ENCODE peak calls at places on chromosomes 3 and 15, in six cellular contexts. One of them, this sample, is unnamed.
A peak's percentile ranks its signal among the peaks of the same experiment; 100 is the strongest.

GRCh38 chr15:41154412-41154811 is 38.3 kb upstream of the INO80 start:
- DNase-seq in HepG2: no peak
- DNase-seq in GM23338: no peak
- DNase-seq in A549: no peak
- DNase-seq in SK-N-SH: no peak
- DNase-seq in Panc1: no peak
- DNase-seq in this sample: no peak

GRCh38 chr3:130490246-130490645 is 26.7 kb upstream of the COL6A6 start:
- DNase-seq in HepG2: no peak
- DNase-seq in GM23338: no peak
- DNase-seq in A549: no peak
- DNase-seq in SK-N-SH: no peak
- DNase-seq in Panc1: no peak
- DNase-seq in this sample: no peak

GRCh38 chr3:156685198-156685597 is 10.8 kb downstream of the TIPARP start:
- DNase-seq in HepG2: no peak
- DNase-seq in GM23338: no peak
- DNase-seq in A549: peak; percentile 46
- DNase-seq in SK-N-SH: no peak
- DNase-seq in Panc1: no peak
- DNase-seq in this sample: no peak

GRCh38 chr3:128383316-128384235 is 83.1 kb downstream of the DNAJB8 start:
- DNase-seq in HepG2: peak; percentile 37
- DNase-seq in GM23338: no peak
- DNase-seq in A549: peak; percentile 40
- DNase-seq in SK-N-SH: peak; percentile 91
- DNase-seq in Panc1: peak; percentile 8
- DNase-seq in this sample: peak; percentile 28

GRCh38 chr3:177483182-177483967 is 286.1 kb upstream of the TBL1XR1 start:
- DNase-seq in HepG2: peak; percentile 23
- DNase-seq in GM23338: peak; percentile 67
- DNase-seq in A549: no peak
- DNase-seq in SK-N-SH: no peak
- DNase-seq in Panc1: no peak
- DNase-seq in this sample: no peak

GRCh38 chr15:71374607-71375352 is 259.5 kb downstream of the THSD4 start:
- DNase-seq in HepG2: no peak
- DNase-seq in GM23338: no peak
- DNase-seq in A549: no peak
- DNase-seq in SK-N-SH: no peak
- DNase-seq in Panc1: no peak
- DNase-seq in this sample: no peak

GRCh38 chr3:60979861-60980739 is 271.2 kb downstream of the FHIT start:
- DNase-seq in HepG2: no peak
- DNase-seq in GM23338: no peak
- DNase-seq in A549: no peak
- DNase-seq in SK-N-SH: no peak
- DNase-seq in Panc1: no peak
- DNase-seq in this sample: no peak

GRCh38 chr15:57306305-57306943 is 69.9 kb upstream of the CGNL1 start:
- DNase-seq in HepG2: peak; percentile 38
- DNase-seq in GM23338: peak; percentile 96
- DNase-seq in A549: peak; percentile 77
- DNase-seq in SK-N-SH: peak; percentile 95
- DNase-seq in Panc1: peak; percentile 30
- DNase-seq in this sample: no peak

GRCh38 chr3:119305271-119305670 is 11.1 kb downstream of the ARHGAP31 start:
- DNase-seq in HepG2: no peak
- DNase-seq in GM23338: no peak
- DNase-seq in A549: no peak
- DNase-seq in SK-N-SH: no peak
- DNase-seq in Panc1: no peak
- DNase-seq in this sample: peak; percentile 52

GRCh38 chr15:66919421-66919820 is 146.0 kb upstream of the SMAD3 start:
- DNase-seq in HepG2: no peak
- DNase-seq in GM23338: no peak
- DNase-seq in A549: no peak
- DNase-seq in SK-N-SH: no peak
- DNase-seq in Panc1: no peak
- DNase-seq in this sample: no peak

GRCh38 chr15:31157644-31158069 is 56.1 kb upstream of the TRPM1 start:
- DNase-seq in HepG2: peak; percentile 98
- DNase-seq in GM23338: no peak
- DNase-seq in A549: peak; percentile 40
- DNase-seq in SK-N-SH: no peak
- DNase-seq in Panc1: no peak
- DNase-seq in this sample: no peak

GRCh38 chr15:98946301-98947255 is 61.0 kb downstream of the PGPEP1L start:
- DNase-seq in HepG2: no peak
- DNase-seq in GM23338: no peak
- DNase-seq in A549: no peak
- DNase-seq in SK-N-SH: no peak
- DNase-seq in Panc1: no peak
- DNase-seq in this sample: no peak

GRCh38 chr15:39165026-39165706 is 415.7 kb upstream of the THBS1 start:
- DNase-seq in HepG2: no peak
- DNase-seq in GM23338: no peak
- DNase-seq in A549: no peak
- DNase-seq in SK-N-SH: no peak
- DNase-seq in Panc1: no peak
- DNase-seq in this sample: no peak

GRCh38 chr3:42980909-42981308 is 1.8 kb downstream of the GASK1A start:
- DNase-seq in HepG2: no peak
- DNase-seq in GM23338: peak; percentile 27
- DNase-seq in A549: no peak
- DNase-seq in SK-N-SH: no peak
- DNase-seq in Panc1: no peak
- DNase-seq in this sample: no peak

GRCh38 chr15:70356919-70357318 is 259.2 kb upstream of the TLE3 start:
- DNase-seq in HepG2: no peak
- DNase-seq in GM23338: no peak
- DNase-seq in A549: no peak
- DNase-seq in SK-N-SH: no peak
- DNase-seq in Panc1: no peak
- DNase-seq in this sample: no peak

GRCh38 chr15:100133001-100133400 is 208.8 kb downstream of the ADAMTS17 start:
- DNase-seq in HepG2: no peak
- DNase-seq in GM23338: peak; percentile 37
- DNase-seq in A549: no peak
- DNase-seq in SK-N-SH: no peak
- DNase-seq in Panc1: no peak
- DNase-seq in this sample: no peak

GRCh38 chr3:39907981-39908380 is 98.6 kb downstream of the MYRIP start:
- DNase-seq in HepG2: no peak
- DNase-seq in GM23338: no peak
- DNase-seq in A549: no peak
- DNase-seq in SK-N-SH: peak; percentile 55
- DNase-seq in Panc1: no peak
- DNase-seq in this sample: no peak

GRCh38 chr15:71114887-71115566 is at the start of gene THSD4:
- DNase-seq in HepG2: peak; percentile 25
- DNase-seq in GM23338: peak; percentile 91
- DNase-seq in A549: peak; percentile 93
- DNase-seq in SK-N-SH: peak; percentile 96
- DNase-seq in Panc1: no peak
- DNase-seq in this sample: peak; percentile 27

GRCh38 chr3:153356908-153357307 is 194.9 kb downstream of the RAP2B start:
- DNase-seq in HepG2: no peak
- DNase-seq in GM23338: no peak
- DNase-seq in A549: no peak
- DNase-seq in SK-N-SH: no peak
- DNase-seq in Panc1: no peak
- DNase-seq in this sample: no peak

GRCh38 chr3:50604628-50605588 is 6.7 kb downstream of the CISH start:
- DNase-seq in HepG2: no peak
- DNase-seq in GM23338: no peak
- DNase-seq in A549: no peak
- DNase-seq in SK-N-SH: no peak
- DNase-seq in Panc1: no peak
- DNase-seq in this sample: peak; percentile 69

GRCh38 chr3:112744068-112744467 is 102.6 kb downstream of the CD200R1L start:
- DNase-seq in HepG2: no peak
- DNase-seq in GM23338: no peak
- DNase-seq in A549: no peak
- DNase-seq in SK-N-SH: no peak
- DNase-seq in Panc1: no peak
- DNase-seq in this sample: no peak

GRCh38 chr15:53844634-53845033 is 85.2 kb upstream of the WDR72 start:
- DNase-seq in HepG2: no peak
- DNase-seq in GM23338: no peak
- DNase-seq in A549: no peak
- DNase-seq in SK-N-SH: no peak
- DNase-seq in Panc1: no peak
- DNase-seq in this sample: no peak

GRCh38 chr15:53847745-53848144 is 88.3 kb upstream of the WDR72 start:
- DNase-seq in HepG2: no peak
- DNase-seq in GM23338: no peak
- DNase-seq in A549: no peak
- DNase-seq in SK-N-SH: no peak
- DNase-seq in Panc1: no peak
- DNase-seq in this sample: no peak

GRCh38 chr15:53843869-53844569 is 84.6 kb upstream of the WDR72 start:
- DNase-seq in HepG2: peak; percentile 84
- DNase-seq in GM23338: no peak
- DNase-seq in A549: peak; percentile 1
- DNase-seq in SK-N-SH: no peak
- DNase-seq in Panc1: no peak
- DNase-seq in this sample: no peak

GRCh38 chr15:53840681-53841080 is 81.2 kb upstream of the WDR72 start:
- DNase-seq in HepG2: no peak
- DNase-seq in GM23338: no peak
- DNase-seq in A549: no peak
- DNase-seq in SK-N-SH: no peak
- DNase-seq in Panc1: no peak
- DNase-seq in this sample: no peak

DNA sequence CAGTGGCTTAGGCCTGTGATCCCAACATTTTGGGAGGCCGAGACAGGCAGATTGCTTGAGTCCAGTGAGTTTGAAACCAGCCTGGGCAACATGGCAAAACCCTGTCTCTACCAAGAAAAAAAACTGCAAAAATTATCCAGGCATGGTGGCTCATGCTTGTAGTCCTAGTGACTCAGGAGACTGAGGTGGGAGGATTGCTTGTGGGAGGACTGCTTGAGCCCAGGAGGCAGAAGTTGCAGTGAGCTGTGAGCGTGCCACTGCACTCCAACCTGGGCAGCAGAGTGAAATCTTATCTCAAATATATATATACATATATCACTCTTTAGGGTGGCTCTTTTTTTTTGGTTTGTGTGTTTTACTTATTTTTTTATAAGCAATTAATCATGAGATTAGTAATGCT is 83.7 kb upstream of the WDR72 start:
- DNase-seq in HepG2: no peak
- DNase-seq in GM23338: no peak
- DNase-seq in A549: no peak
- DNase-seq in SK-N-SH: no peak
- DNase-seq in Panc1: no peak
- DNase-seq in this sample: no peak
- TF ChIP-seq REST in HepG2: no peak
- TF ChIP-seq REST in GM23338: no peak
- TF ChIP-seq REST in A549: no peak
- TF ChIP-seq REST in SK-N-SH: no peak
- TF ChIP-seq REST in Panc1: no peak
- TF ChIP-seq REST in this sample: no peak

GRCh38 chr15:29050870-29051269 is 165.1 kb downstream of the APBA2 start:
- DNase-seq in HepG2: no peak
- DNase-seq in GM23338: no peak
- DNase-seq in A549: no peak
- DNase-seq in SK-N-SH: peak; percentile 67
- DNase-seq in Panc1: no peak
- DNase-seq in this sample: no peak
- TF ChIP-seq REST in HepG2: no peak
- TF ChIP-seq REST in GM23338: no peak
- TF ChIP-seq REST in A549: no peak
- TF ChIP-seq REST in SK-N-SH: no peak
- TF ChIP-seq REST in Panc1: no peak
- TF ChIP-seq REST in this sample: no peak

GRCh38 chr15:91022075-91022831 is at the start of gene VPS33B:
- DNase-seq in HepG2: peak; percentile 86
- DNase-seq in GM23338: peak; percentile 97
- DNase-seq in A549: peak; percentile 91
- DNase-seq in SK-N-SH: peak; percentile 85
- DNase-seq in Panc1: peak; percentile 52
- DNase-seq in this sample: peak; percentile 88

GRCh38 chr15:91023720-91024119 is 1.3 kb upstream of the VPS33B start:
- DNase-seq in HepG2: no peak
- DNase-seq in GM23338: no peak
- DNase-seq in A549: no peak
- DNase-seq in SK-N-SH: no peak
- DNase-seq in Panc1: no peak
- DNase-seq in this sample: no peak

GRCh38 chr15:91022832-91023129 is 387 bp upstream of the VPS33B start:
- DNase-seq in HepG2: no peak
- DNase-seq in GM23338: no peak
- DNase-seq in A549: no peak
- DNase-seq in SK-N-SH: no peak
- DNase-seq in Panc1: no peak
- DNase-seq in this sample: no peak

GRCh38 chr15:91018178-91018577 is 4.2 kb downstream of the VPS33B start:
- DNase-seq in HepG2: no peak
- DNase-seq in GM23338: no peak
- DNase-seq in A549: no peak
- DNase-seq in SK-N-SH: no peak
- DNase-seq in Panc1: no peak
- DNase-seq in this sample: no peak

GRCh38 chr15:91021516-91022074 is 799 bp downstream of the VPS33B start:
- DNase-seq in HepG2: peak; percentile 5
- DNase-seq in GM23338: no peak
- DNase-seq in A549: no peak
- DNase-seq in SK-N-SH: peak; percentile 61
- DNase-seq in Panc1: no peak
- DNase-seq in this sample: no peak
- TF ChIP-seq REST in HepG2: no peak
- TF ChIP-seq REST in GM23338: no peak
- TF ChIP-seq REST in A549: no peak
- TF ChIP-seq REST in SK-N-SH: no peak
- TF ChIP-seq REST in Panc1: no peak
- TF ChIP-seq REST in this sample: no peak

GRCh38 chr15:90857337-90857736 is 11.1 kb upstream of the FURIN start:
- DNase-seq in HepG2: no peak
- DNase-seq in GM23338: no peak
- DNase-seq in A549: no peak
- DNase-seq in SK-N-SH: no peak
- DNase-seq in Panc1: no peak
- DNase-seq in this sample: no peak

GRCh38 chr15:90855139-90855538 is 13.2 kb upstream of the FURIN start:
- DNase-seq in HepG2: no peak
- DNase-seq in GM23338: no peak
- DNase-seq in A549: no peak
- DNase-seq in SK-N-SH: no peak
- DNase-seq in Panc1: no peak
- DNase-seq in this sample: no peak

GRCh38 chr15:90859234-90860131 is 8.9 kb upstream of the FURIN start:
- DNase-seq in HepG2: peak; percentile 71
- DNase-seq in GM23338: peak; percentile 47
- DNase-seq in A549: no peak
- DNase-seq in SK-N-SH: no peak
- DNase-seq in Panc1: no peak
- DNase-seq in this sample: no peak

GRCh38 chr15:90860450-90860849 is 7.9 kb upstream of the FURIN start:
- DNase-seq in HepG2: peak; percentile 80
- DNase-seq in GM23338: no peak
- DNase-seq in A549: no peak
- DNase-seq in SK-N-SH: no peak
- DNase-seq in Panc1: no peak
- DNase-seq in this sample: no peak

GRCh38 chr15:90857883-90858443 is 10.4 kb upstream of the FURIN start:
- DNase-seq in HepG2: no peak
- DNase-seq in GM23338: no peak
- DNase-seq in A549: no peak
- DNase-seq in SK-N-SH: no peak
- DNase-seq in Panc1: no peak
- DNase-seq in this sample: no peak
- TF ChIP-seq REST in HepG2: no peak
- TF ChIP-seq REST in GM23338: no peak
- TF ChIP-seq REST in A549: no peak
- TF ChIP-seq REST in SK-N-SH: no peak
- TF ChIP-seq REST in Panc1: no peak
- TF ChIP-seq REST in this sample: no peak

This sample was measured in HL-60.